ENCODE peak calls at places on chromosomes 16 and 17, in six cellular contexts. C is small intestine, W is gastrocnemius medialis, F is NCI-H524, L is WERI-Rb-1, U is ACHN. N is an unnamed sample.
A peak's percentile ranks its signal among the peaks of the same experiment; 100 is the strongest.

GRCh38 chr16:3095869-3096268 is 3.2 kb downstream of the ZSCAN10 start:
- DNase-seq in U (peak; percentile 58), W (no peak), L (no peak), F (no peak), C (no peak), N (no peak)

GRCh38 chr16:72172105-72173034 is at the start of gene PMFBP1:
- DNase-seq in C (peak; percentile 80), W (peak; percentile 17), L (no peak), U (peak; percentile 30), F (no peak), N (peak; percentile 27)

GRCh38 chr16:22008215-22009142 is 568 bp downstream of the MOSMO start:
- DNase-seq in L (no peak), F (no peak), U (peak; percentile 27), W (no peak), C (no peak), N (peak; percentile 36)

GRCh38 chr17:62627904-62628603 is 584 bp downstream of the MRC2 start:
- DNase-seq in C (no peak), F (no peak), U (peak; percentile 43), W (no peak), L (no peak), N (peak; percentile 39)

GRCh38 chr17:1455291-1455747 is 713 bp downstream of the CRK start:
- DNase-seq in L (peak; percentile 72), C (peak; percentile 66), W (peak; percentile 64), F (peak; percentile 22), U (peak; percentile 84), N (peak; percentile 68)

GRCh38 chr16:21186326-21186691 is 25.1 kb downstream of the ZP2 start:
- DNase-seq in C (no peak), U (no peak), F (no peak), W (no peak), L (no peak), N (no peak)

GRCh38 chr16:75761111-75761510 is 34.8 kb upstream of the CPHXL start:
- DNase-seq in U (no peak), C (no peak), L (no peak), F (no peak), W (no peak), N (no peak)

GRCh38 chr17:73711184-73711583 is 66.9 kb upstream of the SDK2 start:
- DNase-seq in W (no peak), U (no peak), C (no peak), L (no peak), F (no peak), N (no peak)

GRCh38 chr16:23296994-23297393 is 5.1 kb upstream of the SCNN1B start:
- DNase-seq in U (peak; percentile 32), F (peak; percentile 20), C (no peak), L (peak; percentile 66), W (no peak), N (peak; percentile 48)

GRCh38 chr16:24074574-24074973 is 181.6 kb upstream of the CACNG3 start:
- DNase-seq in U (no peak), F (no peak), W (no peak), C (no peak), L (peak; percentile 56), N (no peak)

GRCh38 chr16:5865231-5865630 is 767.6 kb upstream of the EEF2KMT start:
- DNase-seq in U (no peak), W (no peak), C (no peak), F (no peak), L (no peak), N (no peak)

GRCh38 chr17:28252436-28252835 is 66.6 kb upstream of the TMEM97 start:
- DNase-seq in C (no peak), L (no peak), F (no peak), U (peak; percentile 42), W (no peak), N (no peak)

GRCh38 chr16:19185510-19185851 is 17.4 kb downstream of the SYT17 start:
- DNase-seq in C (no peak), L (no peak), F (no peak), U (no peak), W (no peak), N (no peak)

GRCh38 chr17:10729334-10730193 is at the start of gene TMEM220:
- DNase-seq in F (no peak), U (peak; percentile 54), W (peak; percentile 59), C (peak; percentile 73), L (peak; percentile 55), N (peak; percentile 77)

GRCh38 chr17:10821062-10821461 is 16.8 kb downstream of the PIRT start:
- DNase-seq in C (peak; percentile 23), F (no peak), W (no peak), U (no peak), L (peak; percentile 73), N (no peak)

GRCh38 chr16:89691986-89692569 is 5.6 kb downstream of the CDK10 start:
- DNase-seq in L (no peak), C (no peak), W (no peak), F (no peak), U (no peak), N (no peak)

GRCh38 chr17:69363488-69364210 is 36.7 kb upstream of the ABCA5 start:
- DNase-seq in L (no peak), F (no peak), C (peak; percentile 56), W (no peak), U (no peak), N (no peak)

GRCh38 chr17:28306954-28307401 is 12.0 kb upstream of the TMEM97 start:
- DNase-seq in L (no peak), C (no peak), U (no peak), F (no peak), W (no peak), N (no peak)

GRCh38 chr16:9154576-9155410 is 63.3 kb downstream of the HAPSTR1 start:
- DNase-seq in F (no peak), C (no peak), W (no peak), L (peak; percentile 70), U (no peak), N (no peak)

GRCh38 chr17:54749157-54749556 is 151.5 kb upstream of the TOM1L1 start:
- DNase-seq in L (peak; percentile 21), U (no peak), C (no peak), W (no peak), F (peak; percentile 17), N (no peak)

GRCh38 chr17:48539177-48539576 is 5.7 kb downstream of the HOXB2 start:
- DNase-seq in F (no peak), C (no peak), U (peak; percentile 73), W (no peak), L (no peak), N (no peak)

GRCh38 chr17:20852541-20853370 is 190.1 kb downstream of the USP22 start:
- DNase-seq in U (no peak), C (no peak), F (peak; percentile 89), W (no peak), L (peak; percentile 74), N (no peak)

GRCh38 chr17:72580321-72581127 is 459.7 kb downstream of the SOX9 start:
- DNase-seq in L (no peak), C (peak; percentile 58), U (no peak), W (no peak), F (no peak), N (peak; percentile 53)

GRCh38 chr17:31586946-31587345 is 195.5 kb downstream of the RAB11FIP4 start:
- DNase-seq in L (no peak), C (no peak), F (no peak), U (no peak), W (no peak), N (no peak)

GRCh38 chr16:67170168-67170947 is at the start of gene NOL3:
- DNase-seq in C (peak; percentile 45), L (peak; percentile 94), U (peak; percentile 92), W (peak; percentile 83), F (peak; percentile 84), N (peak; percentile 89)

GRCh38 chr17:77286641-77287431 is 146.1 kb downstream of the SEC14L1 start:
- DNase-seq in U (peak; percentile 60), W (no peak), C (peak; percentile 90), L (peak; percentile 62), F (no peak), N (peak; percentile 90)

GRCh38 chr17:41065829-41066624 is at the start of gene KRTAP2-4:
- DNase-seq in W (no peak), L (no peak), C (no peak), F (no peak), U (peak; percentile 82), N (no peak)

GRCh38 chr16:2196162-2196980 is at the start of gene CASKIN1:
- DNase-seq in C (no peak), F (no peak), L (no peak), W (no peak), U (peak; percentile 47), N (no peak)